ENCODE peak calls at places on chromosome 13, in six cellular contexts. X, P, C, Q, T and R are unnamed samples.

GRCh38 chr13:62193919-62194318 is 778.3 kb upstream of the PCDH20 start:
- DNase-seq in X (no peak), P (peak), C (no peak), Q (no peak), T (no peak), R (no peak)

GRCh38 chr13:27293873-27294515 is 23.4 kb downstream of the RASL11A start:
- DNase-seq in X (no peak), P (no peak), C (no peak), Q (no peak), T (no peak), R (no peak)

GRCh38 chr13:74570834-74571233 is 436.6 kb upstream of the KLF12 start:
- DNase-seq in X (no peak), P (peak), C (no peak), Q (no peak), T (no peak), R (no peak)

GRCh38 chr13:100280681-100281080 is 191.8 kb downstream of the PCCA start:
- DNase-seq in X (no peak), P (peak), C (no peak), Q (no peak), T (no peak), R (no peak)

GRCh38 chr13:49869514-49869913 is 66.6 kb downstream of the SPRYD7 start:
- DNase-seq in X (peak), P (peak), C (no peak), Q (no peak), T (no peak), R (no peak)

GRCh38 chr13:102035969-102036368 is 365.9 kb downstream of the FGF14 start:
- DNase-seq in X (no peak), P (no peak), C (no peak), Q (no peak), T (no peak), R (no peak)

GRCh38 chr13:112634102-112634501 is 46.1 kb upstream of the TUBGCP3 start:
- DNase-seq in X (no peak), P (no peak), C (no peak), Q (no peak), T (no peak), R (no peak)

GRCh38 chr13:113646921-113647340 is 11.1 kb downstream of the ATP4B start:
- DNase-seq in X (no peak), P (no peak), C (no peak), Q (no peak), T (peak), R (no peak)

GRCh38 chr13:23025848-23026608 is 154.8 kb upstream of the SGCG start:
- DNase-seq in X (no peak), P (no peak), C (no peak), Q (no peak), T (no peak), R (no peak)

GRCh38 chr13:110312669-110313031 is 5.6 kb downstream of the COL4A2 start:
- DNase-seq in X (peak), P (peak), C (peak), Q (no peak), T (no peak), R (no peak)